ENCODE peak calls at places on chromosomes 16 and 17, in nine cellular contexts. One of them, this sample, is unnamed.

GRCh38 chr17:74070374-74070773 is 133.1 kb upstream of the RPL38 start:
- DNase-seq in SK-N-DZ: no peak
- DNase-seq in activated CD8-positive, alpha-beta T cell treated with anti-CD3 and anti-CD28 coated beads, Interleukin-2, amount 10 ng/mL, durations not matched to agents 7 days and 5 days: no peak
- DNase-seq in Calu3: no peak
- DNase-seq in NCI-H1930: no peak
- DNase-seq in CD8-positive, alpha-beta T cell: no peak
- DNase-seq in activated CD4-positive, alpha-beta T cell treated with anti-CD3 and anti-CD28 coated beads, Interleukin-2, amount 10 ng/mL, durations not matched to agents 24 days and 14 days: no peak
- DNase-seq in amniotic stem cell: no peak
- DNase-seq in aorta: no peak
- DNase-seq in this sample: no peak

GRCh38 chr17:63881935-63882601 is at the start of gene GH2:
- DNase-seq in SK-N-DZ: peak
- DNase-seq in activated CD8-positive, alpha-beta T cell treated with anti-CD3 and anti-CD28 coated beads, Interleukin-2, amount 10 ng/mL, durations not matched to agents 7 days and 5 days: peak
- DNase-seq in Calu3: peak
- DNase-seq in NCI-H1930: no peak
- DNase-seq in CD8-positive, alpha-beta T cell: peak
- DNase-seq in activated CD4-positive, alpha-beta T cell treated with anti-CD3 and anti-CD28 coated beads, Interleukin-2, amount 10 ng/mL, durations not matched to agents 24 days and 14 days: peak
- DNase-seq in amniotic stem cell: no peak
- DNase-seq in aorta: no peak
- DNase-seq in this sample: no peak

GRCh38 chr16:30359871-30360170 is 4.7 kb upstream of the CD2BP2 start:
- DNase-seq in SK-N-DZ: no peak
- DNase-seq in activated CD8-positive, alpha-beta T cell treated with anti-CD3 and anti-CD28 coated beads, Interleukin-2, amount 10 ng/mL, durations not matched to agents 7 days and 5 days: no peak
- DNase-seq in Calu3: no peak
- DNase-seq in NCI-H1930: no peak
- DNase-seq in CD8-positive, alpha-beta T cell: no peak
- DNase-seq in activated CD4-positive, alpha-beta T cell treated with anti-CD3 and anti-CD28 coated beads, Interleukin-2, amount 10 ng/mL, durations not matched to agents 24 days and 14 days: no peak
- DNase-seq in amniotic stem cell: no peak
- DNase-seq in aorta: no peak
- DNase-seq in this sample: no peak

GRCh38 chr16:56278196-56278855 is 87.0 kb downstream of the GNAO1 start:
- DNase-seq in SK-N-DZ: no peak
- DNase-seq in activated CD8-positive, alpha-beta T cell treated with anti-CD3 and anti-CD28 coated beads, Interleukin-2, amount 10 ng/mL, durations not matched to agents 7 days and 5 days: no peak
- DNase-seq in Calu3: no peak
- DNase-seq in NCI-H1930: no peak
- DNase-seq in CD8-positive, alpha-beta T cell: no peak
- DNase-seq in activated CD4-positive, alpha-beta T cell treated with anti-CD3 and anti-CD28 coated beads, Interleukin-2, amount 10 ng/mL, durations not matched to agents 24 days and 14 days: no peak
- DNase-seq in amniotic stem cell: no peak
- DNase-seq in aorta: no peak
- DNase-seq in this sample: no peak

GRCh38 chr17:30808785-30809286 is 15.7 kb downstream of the CRLF3 start:
- DNase-seq in SK-N-DZ: no peak
- DNase-seq in activated CD8-positive, alpha-beta T cell treated with anti-CD3 and anti-CD28 coated beads, Interleukin-2, amount 10 ng/mL, durations not matched to agents 7 days and 5 days: peak
- DNase-seq in Calu3: no peak
- DNase-seq in NCI-H1930: no peak
- DNase-seq in CD8-positive, alpha-beta T cell: peak
- DNase-seq in activated CD4-positive, alpha-beta T cell treated with anti-CD3 and anti-CD28 coated beads, Interleukin-2, amount 10 ng/mL, durations not matched to agents 24 days and 14 days: peak
- DNase-seq in amniotic stem cell: no peak
- DNase-seq in aorta: no peak
- DNase-seq in this sample: no peak

GRCh38 chr16:86059253-86060171 is 160.6 kb downstream of the IRF8 start:
- DNase-seq in SK-N-DZ: no peak
- DNase-seq in activated CD8-positive, alpha-beta T cell treated with anti-CD3 and anti-CD28 coated beads, Interleukin-2, amount 10 ng/mL, durations not matched to agents 7 days and 5 days: no peak
- DNase-seq in Calu3: no peak
- DNase-seq in NCI-H1930: no peak
- DNase-seq in CD8-positive, alpha-beta T cell: no peak
- DNase-seq in activated CD4-positive, alpha-beta T cell treated with anti-CD3 and anti-CD28 coated beads, Interleukin-2, amount 10 ng/mL, durations not matched to agents 24 days and 14 days: no peak
- DNase-seq in amniotic stem cell: no peak
- DNase-seq in aorta: no peak
- DNase-seq in this sample: peak

GRCh38 chr16:81891734-81892364 is 112.8 kb downstream of the PLCG2 start:
- DNase-seq in SK-N-DZ: no peak
- DNase-seq in activated CD8-positive, alpha-beta T cell treated with anti-CD3 and anti-CD28 coated beads, Interleukin-2, amount 10 ng/mL, durations not matched to agents 7 days and 5 days: no peak
- DNase-seq in Calu3: no peak
- DNase-seq in NCI-H1930: no peak
- DNase-seq in CD8-positive, alpha-beta T cell: no peak
- DNase-seq in activated CD4-positive, alpha-beta T cell treated with anti-CD3 and anti-CD28 coated beads, Interleukin-2, amount 10 ng/mL, durations not matched to agents 24 days and 14 days: no peak
- DNase-seq in amniotic stem cell: no peak
- DNase-seq in aorta: no peak
- DNase-seq in this sample: no peak

GRCh38 chr16:648071-648785 is 937 bp upstream of the WDR90 start:
- DNase-seq in SK-N-DZ: peak
- DNase-seq in activated CD8-positive, alpha-beta T cell treated with anti-CD3 and anti-CD28 coated beads, Interleukin-2, amount 10 ng/mL, durations not matched to agents 7 days and 5 days: peak
- DNase-seq in Calu3: peak
- DNase-seq in NCI-H1930: peak
- DNase-seq in CD8-positive, alpha-beta T cell: no peak
- DNase-seq in activated CD4-positive, alpha-beta T cell treated with anti-CD3 and anti-CD28 coated beads, Interleukin-2, amount 10 ng/mL, durations not matched to agents 24 days and 14 days: peak
- DNase-seq in amniotic stem cell: no peak
- DNase-seq in aorta: no peak
- DNase-seq in this sample: no peak

GRCh38 chr17:38572665-38573365 is 32.9 kb downstream of the SRCIN1 start:
- DNase-seq in SK-N-DZ: no peak
- DNase-seq in activated CD8-positive, alpha-beta T cell treated with anti-CD3 and anti-CD28 coated beads, Interleukin-2, amount 10 ng/mL, durations not matched to agents 7 days and 5 days: no peak
- DNase-seq in Calu3: peak
- DNase-seq in NCI-H1930: peak
- DNase-seq in CD8-positive, alpha-beta T cell: no peak
- DNase-seq in activated CD4-positive, alpha-beta T cell treated with anti-CD3 and anti-CD28 coated beads, Interleukin-2, amount 10 ng/mL, durations not matched to agents 24 days and 14 days: no peak
- DNase-seq in amniotic stem cell: no peak
- DNase-seq in aorta: no peak
- DNase-seq in this sample: no peak

GRCh38 chr17:44219636-44220210 is at the start of gene UBTF:
- DNase-seq in SK-N-DZ: peak
- DNase-seq in activated CD8-positive, alpha-beta T cell treated with anti-CD3 and anti-CD28 coated beads, Interleukin-2, amount 10 ng/mL, durations not matched to agents 7 days and 5 days: peak
- DNase-seq in Calu3: peak
- DNase-seq in NCI-H1930: peak
- DNase-seq in CD8-positive, alpha-beta T cell: peak
- DNase-seq in activated CD4-positive, alpha-beta T cell treated with anti-CD3 and anti-CD28 coated beads, Interleukin-2, amount 10 ng/mL, durations not matched to agents 24 days and 14 days: peak
- DNase-seq in amniotic stem cell: no peak
- DNase-seq in aorta: peak
- DNase-seq in this sample: no peak

GRCh38 chr17:65820306-65820705 is 258.9 kb upstream of the AXIN2 start:
- DNase-seq in SK-N-DZ: no peak
- DNase-seq in activated CD8-positive, alpha-beta T cell treated with anti-CD3 and anti-CD28 coated beads, Interleukin-2, amount 10 ng/mL, durations not matched to agents 7 days and 5 days: no peak
- DNase-seq in Calu3: no peak
- DNase-seq in NCI-H1930: no peak
- DNase-seq in CD8-positive, alpha-beta T cell: no peak
- DNase-seq in activated CD4-positive, alpha-beta T cell treated with anti-CD3 and anti-CD28 coated beads, Interleukin-2, amount 10 ng/mL, durations not matched to agents 24 days and 14 days: no peak
- DNase-seq in amniotic stem cell: no peak
- DNase-seq in aorta: no peak
- DNase-seq in this sample: no peak

GRCh38 chr16:15764112-15764511 is 92.7 kb downstream of the MYH11 start:
- DNase-seq in SK-N-DZ: no peak
- DNase-seq in activated CD8-positive, alpha-beta T cell treated with anti-CD3 and anti-CD28 coated beads, Interleukin-2, amount 10 ng/mL, durations not matched to agents 7 days and 5 days: no peak
- DNase-seq in Calu3: no peak
- DNase-seq in NCI-H1930: no peak
- DNase-seq in CD8-positive, alpha-beta T cell: no peak
- DNase-seq in activated CD4-positive, alpha-beta T cell treated with anti-CD3 and anti-CD28 coated beads, Interleukin-2, amount 10 ng/mL, durations not matched to agents 24 days and 14 days: no peak
- DNase-seq in amniotic stem cell: no peak
- DNase-seq in aorta: no peak
- DNase-seq in this sample: no peak

GRCh38 chr16:85469929-85470590 is 143.1 kb upstream of the GSE1 start:
- DNase-seq in SK-N-DZ: no peak
- DNase-seq in activated CD8-positive, alpha-beta T cell treated with anti-CD3 and anti-CD28 coated beads, Interleukin-2, amount 10 ng/mL, durations not matched to agents 7 days and 5 days: no peak
- DNase-seq in Calu3: no peak
- DNase-seq in NCI-H1930: no peak
- DNase-seq in CD8-positive, alpha-beta T cell: no peak
- DNase-seq in activated CD4-positive, alpha-beta T cell treated with anti-CD3 and anti-CD28 coated beads, Interleukin-2, amount 10 ng/mL, durations not matched to agents 24 days and 14 days: no peak
- DNase-seq in amniotic stem cell: no peak
- DNase-seq in aorta: no peak
- DNase-seq in this sample: no peak

GRCh38 chr17:70479779-70480178 is 310.4 kb downstream of the KCNJ2 start:
- DNase-seq in SK-N-DZ: no peak
- DNase-seq in activated CD8-positive, alpha-beta T cell treated with anti-CD3 and anti-CD28 coated beads, Interleukin-2, amount 10 ng/mL, durations not matched to agents 7 days and 5 days: no peak
- DNase-seq in Calu3: no peak
- DNase-seq in NCI-H1930: no peak
- DNase-seq in CD8-positive, alpha-beta T cell: no peak
- DNase-seq in activated CD4-positive, alpha-beta T cell treated with anti-CD3 and anti-CD28 coated beads, Interleukin-2, amount 10 ng/mL, durations not matched to agents 24 days and 14 days: no peak
- DNase-seq in amniotic stem cell: no peak
- DNase-seq in aorta: no peak
- DNase-seq in this sample: no peak

GRCh38 chr17:39740357-39741111 is 2.8 kb downstream of the GRB7 start:
- DNase-seq in SK-N-DZ: no peak
- DNase-seq in activated CD8-positive, alpha-beta T cell treated with anti-CD3 and anti-CD28 coated beads, Interleukin-2, amount 10 ng/mL, durations not matched to agents 7 days and 5 days: no peak
- DNase-seq in Calu3: peak
- DNase-seq in NCI-H1930: no peak
- DNase-seq in CD8-positive, alpha-beta T cell: no peak
- DNase-seq in activated CD4-positive, alpha-beta T cell treated with anti-CD3 and anti-CD28 coated beads, Interleukin-2, amount 10 ng/mL, durations not matched to agents 24 days and 14 days: peak
- DNase-seq in amniotic stem cell: no peak
- DNase-seq in aorta: no peak
- DNase-seq in this sample: peak

GRCh38 chr17:83080641-83081560 is 1.5 kb downstream of the METRNL start:
- DNase-seq in SK-N-DZ: no peak
- DNase-seq in activated CD8-positive, alpha-beta T cell treated with anti-CD3 and anti-CD28 coated beads, Interleukin-2, amount 10 ng/mL, durations not matched to agents 7 days and 5 days: peak
- DNase-seq in Calu3: no peak
- DNase-seq in NCI-H1930: no peak
- DNase-seq in CD8-positive, alpha-beta T cell: no peak
- DNase-seq in activated CD4-positive, alpha-beta T cell treated with anti-CD3 and anti-CD28 coated beads, Interleukin-2, amount 10 ng/mL, durations not matched to agents 24 days and 14 days: peak
- DNase-seq in amniotic stem cell: no peak
- DNase-seq in aorta: peak
- DNase-seq in this sample: no peak

GRCh38 chr17:65173284-65173793 is 36.2 kb downstream of the RGS9 start:
- DNase-seq in SK-N-DZ: peak
- DNase-seq in activated CD8-positive, alpha-beta T cell treated with anti-CD3 and anti-CD28 coated beads, Interleukin-2, amount 10 ng/mL, durations not matched to agents 7 days and 5 days: peak
- DNase-seq in Calu3: peak
- DNase-seq in NCI-H1930: no peak
- DNase-seq in CD8-positive, alpha-beta T cell: peak
- DNase-seq in activated CD4-positive, alpha-beta T cell treated with anti-CD3 and anti-CD28 coated beads, Interleukin-2, amount 10 ng/mL, durations not matched to agents 24 days and 14 days: peak
- DNase-seq in amniotic stem cell: no peak
- DNase-seq in aorta: peak
- DNase-seq in this sample: no peak

GRCh38 chr16:28883221-28883996 is 5.1 kb downstream of the ATP2A1 start:
- DNase-seq in SK-N-DZ: no peak
- DNase-seq in activated CD8-positive, alpha-beta T cell treated with anti-CD3 and anti-CD28 coated beads, Interleukin-2, amount 10 ng/mL, durations not matched to agents 7 days and 5 days: no peak
- DNase-seq in Calu3: no peak
- DNase-seq in NCI-H1930: no peak
- DNase-seq in CD8-positive, alpha-beta T cell: no peak
- DNase-seq in activated CD4-positive, alpha-beta T cell treated with anti-CD3 and anti-CD28 coated beads, Interleukin-2, amount 10 ng/mL, durations not matched to agents 24 days and 14 days: no peak
- DNase-seq in amniotic stem cell: no peak
- DNase-seq in aorta: no peak
- DNase-seq in this sample: no peak

GRCh38 chr16:27708651-27709050 is 158.7 kb downstream of the KATNIP start:
- DNase-seq in SK-N-DZ: no peak
- DNase-seq in activated CD8-positive, alpha-beta T cell treated with anti-CD3 and anti-CD28 coated beads, Interleukin-2, amount 10 ng/mL, durations not matched to agents 7 days and 5 days: no peak
- DNase-seq in Calu3: no peak
- DNase-seq in NCI-H1930: no peak
- DNase-seq in CD8-positive, alpha-beta T cell: no peak
- DNase-seq in activated CD4-positive, alpha-beta T cell treated with anti-CD3 and anti-CD28 coated beads, Interleukin-2, amount 10 ng/mL, durations not matched to agents 24 days and 14 days: no peak
- DNase-seq in amniotic stem cell: no peak
- DNase-seq in aorta: no peak
- DNase-seq in this sample: peak

GRCh38 chr17:18916816-18917496 is 35.0 kb upstream of the SLC5A10 start:
- DNase-seq in SK-N-DZ: no peak
- DNase-seq in activated CD8-positive, alpha-beta T cell treated with anti-CD3 and anti-CD28 coated beads, Interleukin-2, amount 10 ng/mL, durations not matched to agents 7 days and 5 days: no peak
- DNase-seq in Calu3: no peak
- DNase-seq in NCI-H1930: no peak
- DNase-seq in CD8-positive, alpha-beta T cell: no peak
- DNase-seq in activated CD4-positive, alpha-beta T cell treated with anti-CD3 and anti-CD28 coated beads, Interleukin-2, amount 10 ng/mL, durations not matched to agents 24 days and 14 days: no peak
- DNase-seq in amniotic stem cell: no peak
- DNase-seq in aorta: no peak
- DNase-seq in this sample: no peak

GRCh38 chr17:57354669-57355068 is 98.3 kb downstream of the MSI2 start:
- DNase-seq in SK-N-DZ: no peak
- DNase-seq in activated CD8-positive, alpha-beta T cell treated with anti-CD3 and anti-CD28 coated beads, Interleukin-2, amount 10 ng/mL, durations not matched to agents 7 days and 5 days: peak
- DNase-seq in Calu3: no peak
- DNase-seq in NCI-H1930: no peak
- DNase-seq in CD8-positive, alpha-beta T cell: no peak
- DNase-seq in activated CD4-positive, alpha-beta T cell treated with anti-CD3 and anti-CD28 coated beads, Interleukin-2, amount 10 ng/mL, durations not matched to agents 24 days and 14 days: peak
- DNase-seq in amniotic stem cell: no peak
- DNase-seq in aorta: no peak
- DNase-seq in this sample: no peak

GRCh38 chr16:28192811-28193529 is 18.8 kb downstream of the XPO6 start:
- DNase-seq in SK-N-DZ: no peak
- DNase-seq in activated CD8-positive, alpha-beta T cell treated with anti-CD3 and anti-CD28 coated beads, Interleukin-2, amount 10 ng/mL, durations not matched to agents 7 days and 5 days: peak
- DNase-seq in Calu3: no peak
- DNase-seq in NCI-H1930: no peak
- DNase-seq in CD8-positive, alpha-beta T cell: peak
- DNase-seq in activated CD4-positive, alpha-beta T cell treated with anti-CD3 and anti-CD28 coated beads, Interleukin-2, amount 10 ng/mL, durations not matched to agents 24 days and 14 days: peak
- DNase-seq in amniotic stem cell: no peak
- DNase-seq in aorta: no peak
- DNase-seq in this sample: no peak

GRCh38 chr16:25258856-25259179 is 1.2 kb upstream of the ZKSCAN2 start:
- DNase-seq in SK-N-DZ: no peak
- DNase-seq in activated CD8-positive, alpha-beta T cell treated with anti-CD3 and anti-CD28 coated beads, Interleukin-2, amount 10 ng/mL, durations not matched to agents 7 days and 5 days: peak
- DNase-seq in Calu3: no peak
- DNase-seq in NCI-H1930: no peak
- DNase-seq in CD8-positive, alpha-beta T cell: no peak
- DNase-seq in activated CD4-positive, alpha-beta T cell treated with anti-CD3 and anti-CD28 coated beads, Interleukin-2, amount 10 ng/mL, durations not matched to agents 24 days and 14 days: no peak
- DNase-seq in amniotic stem cell: no peak
- DNase-seq in aorta: no peak
- DNase-seq in this sample: no peak

GRCh38 chr16:70160388-70160787 is 13.2 kb upstream of the CLEC18C start:
- DNase-seq in SK-N-DZ: no peak
- DNase-seq in activated CD8-positive, alpha-beta T cell treated with anti-CD3 and anti-CD28 coated beads, Interleukin-2, amount 10 ng/mL, durations not matched to agents 7 days and 5 days: no peak
- DNase-seq in Calu3: no peak
- DNase-seq in NCI-H1930: no peak
- DNase-seq in CD8-positive, alpha-beta T cell: no peak
- DNase-seq in activated CD4-positive, alpha-beta T cell treated with anti-CD3 and anti-CD28 coated beads, Interleukin-2, amount 10 ng/mL, durations not matched to agents 24 days and 14 days: no peak
- DNase-seq in amniotic stem cell: no peak
- DNase-seq in aorta: peak
- DNase-seq in this sample: peak

GRCh38 chr17:35245196-35245486 is 2.3 kb downstream of the SLFN5 start:
- DNase-seq in SK-N-DZ: no peak
- DNase-seq in activated CD8-positive, alpha-beta T cell treated with anti-CD3 and anti-CD28 coated beads, Interleukin-2, amount 10 ng/mL, durations not matched to agents 7 days and 5 days: no peak
- DNase-seq in Calu3: peak
- DNase-seq in NCI-H1930: no peak
- DNase-seq in CD8-positive, alpha-beta T cell: no peak
- DNase-seq in activated CD4-positive, alpha-beta T cell treated with anti-CD3 and anti-CD28 coated beads, Interleukin-2, amount 10 ng/mL, durations not matched to agents 24 days and 14 days: no peak
- DNase-seq in amniotic stem cell: peak
- DNase-seq in aorta: no peak
- DNase-seq in this sample: no peak

GRCh38 chr17:76007850-76008165 is 7.2 kb downstream of the CDK3 start:
- DNase-seq in SK-N-DZ: no peak
- DNase-seq in activated CD8-positive, alpha-beta T cell treated with anti-CD3 and anti-CD28 coated beads, Interleukin-2, amount 10 ng/mL, durations not matched to agents 7 days and 5 days: no peak
- DNase-seq in Calu3: no peak
- DNase-seq in NCI-H1930: no peak
- DNase-seq in CD8-positive, alpha-beta T cell: no peak
- DNase-seq in activated CD4-positive, alpha-beta T cell treated with anti-CD3 and anti-CD28 coated beads, Interleukin-2, amount 10 ng/mL, durations not matched to agents 24 days and 14 days: no peak
- DNase-seq in amniotic stem cell: no peak
- DNase-seq in aorta: no peak
- DNase-seq in this sample: no peak

GRCh38 chr17:72656114-72656763 is 436.2 kb downstream of the SLC39A11 start:
- DNase-seq in SK-N-DZ: no peak
- DNase-seq in activated CD8-positive, alpha-beta T cell treated with anti-CD3 and anti-CD28 coated beads, Interleukin-2, amount 10 ng/mL, durations not matched to agents 7 days and 5 days: no peak
- DNase-seq in Calu3: no peak
- DNase-seq in NCI-H1930: no peak
- DNase-seq in CD8-positive, alpha-beta T cell: no peak
- DNase-seq in activated CD4-positive, alpha-beta T cell treated with anti-CD3 and anti-CD28 coated beads, Interleukin-2, amount 10 ng/mL, durations not matched to agents 24 days and 14 days: no peak
- DNase-seq in amniotic stem cell: no peak
- DNase-seq in aorta: no peak
- DNase-seq in this sample: no peak

GRCh38 chr17:1201132-1201702 is 21.4 kb upstream of the ABR start:
- DNase-seq in SK-N-DZ: no peak
- DNase-seq in activated CD8-positive, alpha-beta T cell treated with anti-CD3 and anti-CD28 coated beads, Interleukin-2, amount 10 ng/mL, durations not matched to agents 7 days and 5 days: peak
- DNase-seq in Calu3: no peak
- DNase-seq in NCI-H1930: no peak
- DNase-seq in CD8-positive, alpha-beta T cell: peak
- DNase-seq in activated CD4-positive, alpha-beta T cell treated with anti-CD3 and anti-CD28 coated beads, Interleukin-2, amount 10 ng/mL, durations not matched to agents 24 days and 14 days: peak
- DNase-seq in amniotic stem cell: no peak
- DNase-seq in aorta: no peak
- DNase-seq in this sample: no peak

GRCh38 chr17:77736207-77736600 is 222.3 kb upstream of the TNRC6C start:
- DNase-seq in SK-N-DZ: no peak
- DNase-seq in activated CD8-positive, alpha-beta T cell treated with anti-CD3 and anti-CD28 coated beads, Interleukin-2, amount 10 ng/mL, durations not matched to agents 7 days and 5 days: no peak
- DNase-seq in Calu3: no peak
- DNase-seq in NCI-H1930: no peak
- DNase-seq in CD8-positive, alpha-beta T cell: no peak
- DNase-seq in activated CD4-positive, alpha-beta T cell treated with anti-CD3 and anti-CD28 coated beads, Interleukin-2, amount 10 ng/mL, durations not matched to agents 24 days and 14 days: peak
- DNase-seq in amniotic stem cell: no peak
- DNase-seq in aorta: no peak
- DNase-seq in this sample: no peak

GRCh38 chr16:87499189-87499486 is 6.3 kb upstream of the ZCCHC14 start:
- DNase-seq in SK-N-DZ: no peak
- DNase-seq in activated CD8-positive, alpha-beta T cell treated with anti-CD3 and anti-CD28 coated beads, Interleukin-2, amount 10 ng/mL, durations not matched to agents 7 days and 5 days: no peak
- DNase-seq in Calu3: no peak
- DNase-seq in NCI-H1930: no peak
- DNase-seq in CD8-positive, alpha-beta T cell: no peak
- DNase-seq in activated CD4-positive, alpha-beta T cell treated with anti-CD3 and anti-CD28 coated beads, Interleukin-2, amount 10 ng/mL, durations not matched to agents 24 days and 14 days: no peak
- DNase-seq in amniotic stem cell: peak
- DNase-seq in aorta: no peak
- DNase-seq in this sample: no peak

GRCh38 chr17:15236281-15237105 is 28.6 kb downstream of the PMP22 start:
- DNase-seq in SK-N-DZ: no peak
- DNase-seq in activated CD8-positive, alpha-beta T cell treated with anti-CD3 and anti-CD28 coated beads, Interleukin-2, amount 10 ng/mL, durations not matched to agents 7 days and 5 days: no peak
- DNase-seq in Calu3: no peak
- DNase-seq in NCI-H1930: no peak
- DNase-seq in CD8-positive, alpha-beta T cell: no peak
- DNase-seq in activated CD4-positive, alpha-beta T cell treated with anti-CD3 and anti-CD28 coated beads, Interleukin-2, amount 10 ng/mL, durations not matched to agents 24 days and 14 days: no peak
- DNase-seq in amniotic stem cell: no peak
- DNase-seq in aorta: no peak
- DNase-seq in this sample: no peak

This sample was measured in chondrocyte.